ENCODE peak calls at places on chromosomes 7 and 10, in seven cellular contexts. V, B, I, U, T, Z and G are unnamed samples.
A peak's percentile ranks its signal among the peaks of the same experiment; 100 is the strongest.

GRCh38 chr7:47336178-47337020 is 245.5 kb downstream of the TNS3 start:
- DNase-seq in V (peak; percentile 81), B (peak; percentile 39), I (no peak), U (no peak), T (no peak), Z (peak; percentile 70), G (peak; percentile 64)

GRCh38 chr10:71266147-71266917 is 52.7 kb upstream of the SLC29A3 start:
- DNase-seq in V (peak; percentile 90), B (peak; percentile 74), I (peak; percentile 61), U (peak; percentile 18), T (no peak), Z (no peak), G (no peak)

GRCh38 chr7:134660961-134661376 is 14.3 kb downstream of the BPGM start:
- DNase-seq in V (peak; percentile 88), B (no peak), I (no peak), U (no peak), T (no peak), Z (no peak), G (no peak)

GRCh38 chr7:107427462-107427861 is 42.4 kb upstream of the GPR22 start:
- DNase-seq in V (no peak), B (no peak), I (no peak), U (no peak), T (no peak), Z (peak; percentile 19), G (no peak)

GRCh38 chr7:139341776-139342244 is 673 bp downstream of the FMC1 start:
- DNase-seq in V (no peak), B (no peak), I (no peak), U (no peak), T (no peak), Z (no peak), G (no peak)

GRCh38 chr7:121302214-121302745 is 26.5 kb upstream of the WNT16 start:
- DNase-seq in V (peak; percentile 89), B (no peak), I (no peak), U (no peak), T (peak; percentile 97), Z (no peak), G (no peak)

GRCh38 chr7:85023066-85023687 is 163.7 kb downstream of the SEMA3D start:
- DNase-seq in V (peak; percentile 58), B (peak; percentile 18), I (no peak), U (peak; percentile 21), T (peak; percentile 34), Z (no peak), G (peak; percentile 20)

GRCh38 chr7:26360606-26361005 is 68.9 kb downstream of the SNX10 start:
- DNase-seq in V (no peak), B (no peak), I (no peak), U (no peak), T (no peak), Z (no peak), G (no peak)

GRCh38 chr7:155368894-155369600 is 71.4 kb downstream of the INSIG1 start:
- DNase-seq in V (no peak), B (no peak), I (no peak), U (no peak), T (no peak), Z (no peak), G (no peak)

GRCh38 chr7:50309736-50310135 is 5.2 kb downstream of the IKZF1 start:
- DNase-seq in V (no peak), B (no peak), I (no peak), U (no peak), T (no peak), Z (no peak), G (no peak)

GRCh38 chr7:134431805-134432204 is 27.1 kb downstream of the AKR1B1 start:
- DNase-seq in V (no peak), B (no peak), I (peak; percentile 89), U (peak; percentile 15), T (no peak), Z (no peak), G (no peak)

GRCh38 chr7:115477193-115477651 is 553.3 kb downstream of the TFEC start:
- DNase-seq in V (no peak), B (peak; percentile 14), I (peak; percentile 19), U (no peak), T (no peak), Z (peak; percentile 19), G (no peak)

GRCh38 chr7:115478426-115478825 is 552.1 kb downstream of the TFEC start:
- DNase-seq in V (no peak), B (no peak), I (no peak), U (no peak), T (no peak), Z (no peak), G (no peak)

GRCh38 chr7:115476666-115477065 is 553.9 kb downstream of the TFEC start:
- DNase-seq in V (no peak), B (no peak), I (no peak), U (no peak), T (no peak), Z (no peak), G (no peak)

GRCh38 chr7:115475206-115475605 is 553.3 kb downstream of the MDFIC start:
- DNase-seq in V (no peak), B (no peak), I (no peak), U (no peak), T (no peak), Z (no peak), G (no peak)

DNA sequence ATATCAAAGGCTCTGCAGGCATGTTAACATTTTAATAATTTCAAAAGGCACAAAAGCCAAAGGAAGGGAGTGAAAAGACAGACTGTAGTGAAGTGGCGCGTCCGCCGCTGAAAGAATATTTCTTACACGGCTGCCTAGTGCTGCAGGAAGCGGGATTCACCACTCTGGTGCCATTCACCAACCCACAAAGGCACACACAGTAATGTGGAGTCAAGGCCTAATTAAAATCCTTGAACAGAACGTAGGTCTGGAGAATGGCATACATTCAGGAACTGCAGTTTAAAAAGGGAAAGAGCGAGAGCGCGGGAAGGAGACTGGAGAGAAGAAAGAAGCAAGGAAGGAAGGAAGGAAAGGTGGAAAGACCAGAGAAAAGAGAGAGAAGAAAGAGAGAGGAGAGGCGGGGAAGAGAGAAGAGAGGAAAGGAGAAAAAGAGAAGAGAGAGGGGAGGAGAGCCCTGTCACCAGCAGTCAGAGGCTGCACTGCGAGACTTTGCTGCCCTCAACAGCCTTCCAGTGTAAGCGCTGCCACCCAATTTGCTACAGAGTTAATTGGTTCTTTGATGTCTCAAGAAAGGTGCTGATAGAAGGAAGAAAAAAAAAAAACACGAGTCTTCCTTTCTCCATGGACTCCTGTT is 554.0 kb downstream of the MDFIC start:
- DNase-seq in V (no peak), B (no peak), I (peak; percentile 15), U (no peak), T (no peak), Z (no peak), G (no peak)
- H3K27ac ChIP-seq in V (no peak overlapping the region), B (no peak overlapping the region), I (no peak overlapping the region), U (no peak overlapping the region), T (no peak overlapping the region), Z (no peak overlapping the region), G (no peak overlapping the region)

DNA sequence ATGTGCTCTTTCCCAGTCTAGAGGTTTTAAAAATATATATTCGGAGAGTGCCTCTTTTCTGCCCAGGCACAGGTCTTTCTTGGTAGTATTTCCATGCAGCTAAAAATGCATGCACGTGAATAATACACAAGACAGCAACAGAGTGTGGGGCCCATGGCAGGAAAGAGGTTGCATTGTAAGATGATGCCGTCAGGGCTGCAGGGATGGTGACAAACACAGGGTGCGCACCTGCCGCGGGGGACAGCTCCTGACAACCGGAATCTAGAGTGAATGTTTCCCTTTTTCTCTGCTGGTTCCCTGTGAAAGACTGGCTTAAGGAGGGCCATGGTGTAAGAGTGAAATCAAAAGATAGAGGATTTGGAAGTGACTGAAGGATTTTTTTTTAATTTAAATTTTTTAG is 105.2 kb upstream of the BTBD16 start:
- DNase-seq in V (no peak), B (no peak), I (no peak), U (no peak), T (no peak), Z (no peak), G (no peak)
- H3K4me1 ChIP-seq in V (peaks cover 2% of the 10 kb centered on the region), B (peaks cover 4% of the 10 kb centered on the region), I (peaks cover 14% of the 10 kb centered on the region), U (peaks cover 36% of the 10 kb centered on the region), T (no peaks in the 10 kb centered on the region), Z (peaks cover 24% of the 10 kb centered on the region), G (peaks cover 58% of the 10 kb centered on the region)

GRCh38 chr10:74901240-74901827 is 74.9 kb downstream of the KAT6B start:
- DNase-seq in V (no peak), B (no peak), I (no peak), U (no peak), T (no peak), Z (no peak), G (no peak)

GRCh38 chr10:74896788-74897527 is 70.6 kb downstream of the KAT6B start:
- DNase-seq in V (no peak), B (no peak), I (no peak), U (no peak), T (no peak), Z (peak; percentile 50), G (no peak)

GRCh38 chr10:74900297-74900696 is 73.9 kb downstream of the KAT6B start:
- DNase-seq in V (no peak), B (no peak), I (peak; percentile 17), U (no peak), T (no peak), Z (no peak), G (no peak)

GRCh38 chr10:74901867-74902439 is 75.6 kb downstream of the KAT6B start:
- DNase-seq in V (no peak), B (no peak), I (no peak), U (no peak), T (no peak), Z (peak; percentile 31), G (no peak)

GRCh38 chr10:74898201-74898976 is 72.0 kb downstream of the KAT6B start:
- DNase-seq in V (peak; percentile 19), B (no peak), I (no peak), U (peak; percentile 28), T (no peak), Z (no peak), G (no peak)
- TF ChIP-seq POLR2A in V (no peak), B (no peak), I (no peak), U (no peak), T (no peak), Z (no peak), G (no peak)

GRCh38 chr10:110444009-110444347 is 53.7 kb upstream of the DUSP5 start:
- DNase-seq in V (no peak), B (no peak), I (no peak), U (no peak), T (no peak), Z (no peak), G (peak; percentile 39)
- H3K27ac ChIP-seq in V (no peak overlapping the region), B (no peak overlapping the region), I (no peak overlapping the region), U (no peak overlapping the region), T (no peak overlapping the region), Z (no peak overlapping the region), G (no peak overlapping the region)

GRCh38 chr10:10960534-10960933 is 57.1 kb upstream of the CELF2 start:
- DNase-seq in V (no peak), B (no peak), I (no peak), U (no peak), T (no peak), Z (no peak), G (no peak)
- H3K4me1 ChIP-seq in V (no peaks in the 10 kb centered on the region), B (no peaks in the 10 kb centered on the region), I (no peaks in the 10 kb centered on the region), U (no peaks in the 10 kb centered on the region), T (no peaks in the 10 kb centered on the region), Z (no peaks in the 10 kb centered on the region), G (peaks cover 9% of the 10 kb centered on the region)